ENCODE peak calls at places on chromosome 17, in five cellular contexts. K, O, Z, J and P are unnamed samples.

GRCh38 chr17:70473049-70473448 is 303.7 kb downstream of the KCNJ2 start:
- DNase-seq in Z (no peak), O (no peak), J (no peak), K (no peak), P (no peak)

GRCh38 chr17:37570527-37571093 is 38.6 kb downstream of the SYNRG start:
- DNase-seq in O (no peak), Z (peak; percentile 21), J (peak; percentile 29), K (peak; percentile 4), P (no peak)

GRCh38 chr17:7048968-7049367 is 5.1 kb upstream of the SLC16A11 start:
- DNase-seq in O (no peak), J (no peak), Z (no peak), K (no peak), P (no peak)

GRCh38 chr17:34163681-34164080 is 91.4 kb upstream of the CCL2 start:
- DNase-seq in J (peak; percentile 31), K (no peak), Z (peak; percentile 19), O (no peak), P (no peak)

GRCh38 chr17:78342438-78343098 is 17.3 kb downstream of the SOCS3 start:
- DNase-seq in J (no peak), O (no peak), K (no peak), Z (no peak), P (no peak)

GRCh38 chr17:44941712-44942331 is 5.8 kb downstream of the KIF18B start:
- DNase-seq in J (no peak), K (no peak), O (no peak), Z (no peak), P (no peak)

GRCh38 chr17:49821466-49821865 is 26.4 kb downstream of the TAC4 start:
- DNase-seq in J (no peak), K (no peak), O (no peak), Z (no peak), P (no peak)

GRCh38 chr17:18253187-18253884 is 5.2 kb downstream of the FLII start:
- DNase-seq in Z (no peak), K (no peak), O (no peak), J (no peak), P (no peak)

GRCh38 chr17:75828051-75828400 is 16.2 kb downstream of the UNC13D start:
- DNase-seq in O (no peak), K (no peak), J (no peak), Z (no peak), P (no peak)

GRCh38 chr17:7308625-7309433 is 1.4 kb downstream of the EIF5A start:
- DNase-seq in Z (peak; percentile 89), K (peak; percentile 93), J (peak; percentile 56), O (peak; percentile 88), P (peak; percentile 77)

GRCh38 chr17:64148699-64149098 is 18.8 kb upstream of the ERN1 start:
- DNase-seq in K (no peak), O (no peak), Z (peak; percentile 19), J (peak; percentile 71), P (no peak)

GRCh38 chr17:40329981-40330794 is 21.2 kb downstream of the RARA start:
- DNase-seq in O (no peak), J (no peak), Z (no peak), K (no peak), P (no peak)

GRCh38 chr17:38400286-38400685 is 28.0 kb upstream of the ARHGAP23 start:
- DNase-seq in K (no peak), J (no peak), O (no peak), Z (no peak), P (no peak)

GRCh38 chr17:14304876-14305636 is 4.2 kb downstream of the HS3ST3B1 start:
- DNase-seq in J (no peak), K (no peak), O (no peak), Z (no peak), P (no peak)

GRCh38 chr17:77100009-77100408 is 40.8 kb upstream of the SEC14L1 start:
- DNase-seq in K (no peak), Z (no peak), J (peak; percentile 84), O (no peak), P (no peak)

GRCh38 chr17:29588561-29589411 is 662 bp downstream of the GIT1 start:
- DNase-seq in K (no peak), Z (peak; percentile 78), J (no peak), O (peak; percentile 65), P (peak; percentile 43)

GRCh38 chr17:70080541-70081347 is 5.7 kb downstream of the KCNJ16 start:
- DNase-seq in Z (no peak), O (no peak), K (no peak), J (no peak), P (no peak)

GRCh38 chr17:82710499-82711232 is 5.8 kb upstream of the FN3KRP start:
- DNase-seq in K (no peak), Z (no peak), J (no peak), O (no peak), P (no peak)

GRCh38 chr17:76515291-76515949 is 14.2 kb upstream of the RHBDF2 start:
- DNase-seq in K (peak; percentile 93), J (peak; percentile 62), Z (peak; percentile 21), O (peak; percentile 65), P (peak; percentile 65)

GRCh38 chr17:58362368-58363014 is 10.5 kb upstream of the SUPT4H1 start:
- DNase-seq in K (no peak), J (no peak), Z (no peak), O (no peak), P (no peak)